ENCODE peak calls at places on chromosomes 4 and X, in four cellular contexts. N, A, X and B are unnamed samples.
A peak's percentile ranks its signal among the peaks of the same experiment; 100 is the strongest.

GRCh38 chrX:23341452-23341851 is 6.8 kb downstream of the PTCHD1 start:
- DNase-seq in A (no peak), N (no peak), X (no peak), B (no peak)

GRCh38 chr4:150155391-150155790 is 77.1 kb downstream of the DCLK2 start:
- DNase-seq in A (no peak), N (no peak), X (no peak), B (no peak)

GRCh38 chr4:53717064-53717549 is 125.8 kb upstream of the LNX1 start:
- DNase-seq in N (no peak), X (no peak), A (no peak), B (no peak)

GRCh38 chr4:31043382-31044062 is 323.4 kb downstream of the PCDH7 start:
- DNase-seq in X (no peak), N (no peak), A (no peak), B (no peak)

GRCh38 chr4:125231661-125232060 is 83.1 kb upstream of the FAT4 start:
- DNase-seq in A (no peak), N (no peak), X (no peak), B (no peak)

GRCh38 chr4:183873389-183874185 is 31.5 kb upstream of the STOX2 start:
- DNase-seq in N (no peak), A (no peak), X (no peak), B (no peak)

GRCh38 chr4:61666248-61666647 is 466.1 kb downstream of the ADGRL3 start:
- DNase-seq in X (no peak), A (no peak), N (no peak), B (no peak)

GRCh38 chrX:30653415-30654131 is at the start of gene GK:
- DNase-seq in X (no peak), A (no peak), N (no peak), B (peak; percentile 23)

GRCh38 chr4:143642611-143643010 is 57.9 kb downstream of the FREM3 start:
- DNase-seq in A (no peak), N (no peak), X (no peak), B (no peak)

GRCh38 chr4:101211146-101211553 is 136.2 kb downstream of the PPP3CA start:
- DNase-seq in N (no peak), A (no peak), X (no peak), B (no peak)

GRCh38 chrX:133987188-133987587 is 1.8 kb upstream of the GPC3 start:
- DNase-seq in N (no peak), A (no peak), X (no peak), B (no peak)

GRCh38 chr4:15653864-15654391 is 1.2 kb downstream of the FBXL5 start:
- DNase-seq in X (no peak), N (no peak), A (no peak), B (peak; percentile 80)

GRCh38 chr4:16089156-16089555 is 5.3 kb upstream of the PROM1 start:
- DNase-seq in X (no peak), A (no peak), N (no peak), B (no peak)

GRCh38 chr4:7412586-7412975 is 22.1 kb downstream of the PSAPL1 start:
- DNase-seq in X (no peak), A (no peak), N (no peak), B (no peak)

GRCh38 chr4:158094413-158095110 is 78.3 kb downstream of the GASK1B start:
- DNase-seq in X (no peak), A (peak; percentile 96), N (no peak), B (no peak)

GRCh38 chr4:149522031-149522430 is 293.6 kb downstream of the IQCM start:
- DNase-seq in N (no peak), A (no peak), X (no peak), B (no peak)

GRCh38 chr4:17762705-17763104 is 18.7 kb downstream of the FAM184B start:
- DNase-seq in X (no peak), A (no peak), N (no peak), B (no peak)

GRCh38 chr4:139557506-139558110 is 1.6 kb upstream of the SETD7 start:
- DNase-seq in X (no peak), N (no peak), A (no peak), B (no peak)

GRCh38 chr4:81988178-81988577 is 385.6 kb downstream of the HNRNPD start:
- DNase-seq in X (no peak), N (no peak), A (no peak), B (no peak)

GRCh38 chrX:16978193-16978984 is 31.9 kb downstream of the REPS2 start:
- DNase-seq in X (no peak), N (no peak), A (no peak), B (no peak)

GRCh38 chrX:56569378-56570061 is 6.1 kb downstream of the UBQLN2 start:
- DNase-seq in N (no peak), X (no peak), A (no peak), B (peak; percentile 12)

GRCh38 chr4:8836664-8837171 is 34.9 kb downstream of the HMX1 start:
- DNase-seq in A (no peak), N (no peak), X (no peak), B (no peak)

GRCh38 chrX:118392726-118393125 is 46.8 kb downstream of the WDR44 start:
- DNase-seq in A (no peak), X (no peak), N (no peak), B (no peak)

GRCh38 chr4:152860057-152860456 is 76.1 kb upstream of the FHDC1 start:
- DNase-seq in A (no peak), X (no peak), N (no peak), B (no peak)

GRCh38 chr4:189059996-189060570 is 880.6 kb upstream of the FRG1 start:
- DNase-seq in A (no peak), N (no peak), X (no peak), B (no peak)

GRCh38 chrX:24184018-24184417 is 34.5 kb downstream of the ZFX start:
- DNase-seq in X (no peak), A (no peak), N (no peak), B (no peak)

GRCh38 chr4:89868261-89868660 is 26.4 kb upstream of the MMRN1 start:
- DNase-seq in X (no peak), A (no peak), N (no peak), B (no peak)

GRCh38 chrX:13891367-13892146 is 74.7 kb upstream of the GPM6B start:
- DNase-seq in N (no peak), A (no peak), X (no peak), B (no peak)

GRCh38 chr4:107094332-107094731 is 58.2 kb upstream of the DKK2 start:
- DNase-seq in X (no peak), N (no peak), A (peak; percentile 32), B (no peak)

GRCh38 chr4:5785806-5786680 is 75.0 kb downstream of the EVC start:
- DNase-seq in A (no peak), X (no peak), N (no peak), B (no peak)

GRCh38 chr4:53100801-53101581 is 238.9 kb downstream of the RASL11B start:
- DNase-seq in A (no peak), X (no peak), N (no peak), B (no peak)

GRCh38 chrX:37755073-37755472 is 24.8 kb upstream of the CYBB start:
- DNase-seq in A (no peak), N (no peak), X (peak; percentile 67), B (no peak)

GRCh38 chrX:39692796-39693195 is 405.0 kb downstream of the BCOR start:
- DNase-seq in A (no peak), X (no peak), N (no peak), B (no peak)

GRCh38 chr4:183364025-183364424 is 41.8 kb upstream of the CLDN24 start:
- DNase-seq in X (no peak), N (no peak), A (no peak), B (no peak)

GRCh38 chrX:17375361-17375630 is 296 bp downstream of the NHS start:
- DNase-seq in X (no peak), A (no peak), N (no peak), B (no peak)

GRCh38 chrX:116462843-116463242 is at the start of gene CT83:
- DNase-seq in X (no peak), N (no peak), A (no peak), B (no peak)

GRCh38 chr4:175772170-175772685 is 39.8 kb downstream of the GPM6A start:
- DNase-seq in N (no peak), A (no peak), X (no peak), B (no peak)

GRCh38 chr4:123892368-123892961 is 495.9 kb downstream of the SPRY1 start:
- DNase-seq in N (no peak), A (no peak), X (no peak), B (no peak)

GRCh38 chr4:123893746-123894095 is 497.1 kb downstream of the SPRY1 start:
- DNase-seq in N (no peak), X (no peak), A (no peak), B (no peak)

GRCh38 chr4:123891901-123892300 is 495.3 kb downstream of the SPRY1 start:
- DNase-seq in X (no peak), N (no peak), A (no peak), B (no peak)

GRCh38 chr4:123890889-123891288 is 494.3 kb downstream of the SPRY1 start:
- DNase-seq in N (no peak), A (no peak), X (no peak), B (no peak)

DNA sequence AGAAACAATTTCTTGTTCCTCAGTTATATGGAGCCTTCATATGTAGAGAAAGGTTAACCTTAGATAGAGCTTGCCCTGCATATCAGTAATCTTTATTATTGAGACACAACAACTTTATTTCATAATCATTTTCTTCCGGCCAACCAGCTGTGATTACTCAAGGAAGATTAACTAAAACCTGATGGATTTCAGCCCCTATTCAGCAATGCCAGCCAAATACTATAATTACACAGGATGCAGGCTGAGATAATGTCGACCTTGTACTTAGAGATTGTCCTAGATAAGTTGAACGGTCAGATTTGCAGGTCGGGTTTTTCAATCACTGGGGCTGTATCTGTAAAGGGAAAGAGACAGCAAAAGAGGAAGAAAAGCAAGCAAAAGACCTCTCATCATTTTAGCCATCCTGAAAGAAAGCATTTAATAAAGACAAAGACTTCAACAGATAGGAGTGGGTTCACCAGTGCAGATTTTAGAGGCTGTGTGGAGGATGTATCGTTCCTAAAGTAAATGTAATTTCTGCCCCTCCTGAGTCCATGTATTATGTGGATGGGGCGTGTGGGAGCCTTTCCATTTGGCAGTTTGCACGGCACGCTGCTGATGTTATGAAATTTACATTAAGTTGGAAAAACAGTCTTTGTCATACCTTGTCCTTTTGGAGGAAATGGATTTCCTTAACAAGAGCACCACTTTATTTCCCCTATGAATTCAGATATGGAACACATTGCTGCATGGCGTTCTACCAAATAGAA is 496.6 kb downstream of the SPRY1 start:
- DNase-seq in X (no peak), N (no peak), A (no peak), B (no peak)
- TF ChIP-seq SIN3A in X (no peak), N (no peak), A (no peak), B (no peak)

DNA sequence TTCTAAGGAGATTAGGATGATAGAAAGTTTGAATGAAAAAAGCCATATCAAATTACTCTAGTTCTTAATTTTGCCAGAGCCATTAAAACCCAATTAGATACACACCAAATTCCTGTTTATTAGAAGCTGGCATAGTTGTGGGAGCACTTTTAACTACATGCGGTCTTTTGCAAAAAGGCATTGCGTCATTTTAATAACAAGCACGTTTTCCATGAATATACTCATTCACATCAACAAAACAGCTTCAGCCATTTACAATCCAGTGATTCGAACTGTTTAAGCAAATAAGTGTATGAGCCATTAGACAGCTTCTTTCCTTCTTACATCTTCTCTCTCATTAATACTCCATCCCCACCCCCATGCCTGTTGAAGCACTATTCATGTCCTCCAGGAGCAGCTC is 109.5 kb upstream of the EOLA2 start:
- DNase-seq in N (no peak), X (no peak), A (no peak), B (no peak)
- TF ChIP-seq EZH2 in N (no peak), X (no peak), A (no peak), B (no peak)

GRCh38 chr4:11021348-11021747 is 336.8 kb upstream of the CLNK start:
- DNase-seq in X (no peak), N (no peak), A (no peak), B (no peak)
- TF ChIP-seq SIN3A in X (no peak), N (no peak), A (no peak), B (no peak)

GRCh38 chr4:88591787-88592599 is at the start of gene HERC3:
- DNase-seq in X (peak; percentile 46), N (peak; percentile 31), A (peak; percentile 59), B (peak; percentile 94)
- TF ChIP-seq EZH2 in X (no peak), N (no peak), A (no peak), B (no peak)